ENCODE peak calls at places on chromosomes 4 and X, in six cellular contexts. V is RCC 7860; F is stimulated activated CD4-positive, alpha-beta T cell treated with anti-CD3 and anti-CD28 coated beads, Interleukin-15, amount 100 ng/mL, for 1 hour; H is tibial artery; Z is SIG-M5; G is stimulated activated CD8-positive, alpha-beta memory T cell treated with anti-CD3 and anti-CD28 coated beads, Interleukin-4, amount 100 ng/mL, for 48 hours. N is an unnamed sample.

GRCh38 chr4:30720656-30721352 is 635 bp downstream of the PCDH7 start:
- DNase-seq in V (peak), H (peak), F (no peak), Z (no peak), G (no peak), N (no peak)

GRCh38 chr4:47852121-47852520 is 14.3 kb upstream of the CORIN start:
- DNase-seq in H (no peak), G (no peak), V (no peak), F (no peak), Z (no peak), N (no peak)

GRCh38 chr4:73607375-73608026 is 12.7 kb downstream of the RASSF6 start:
- DNase-seq in F (no peak), G (no peak), Z (no peak), H (no peak), V (no peak), N (no peak)

GRCh38 chr4:2500547-2500946 is 31.6 kb downstream of the RNF4 start:
- DNase-seq in F (no peak), Z (no peak), G (no peak), V (no peak), H (no peak), N (no peak)

GRCh38 chrX:139823806-139824205 is 109.0 kb downstream of the ATP11C start:
- DNase-seq in G (no peak), F (no peak), Z (no peak), H (peak), V (no peak), N (no peak)

GRCh38 chr4:76407440-76408119 is 13.4 kb downstream of the CCDC158 start:
- DNase-seq in G (no peak), F (no peak), H (no peak), V (no peak), Z (no peak), N (no peak)

GRCh38 chr4:53208749-53209148 is 157.1 kb downstream of the SCFD2 start:
- DNase-seq in Z (no peak), V (no peak), F (no peak), H (no peak), G (no peak), N (no peak)

GRCh38 chr4:40238700-40239548 is 42.1 kb downstream of the RHOH start:
- DNase-seq in V (no peak), G (peak), Z (no peak), H (no peak), F (peak), N (no peak)

GRCh38 chrX:20974326-20974725 is 399.9 kb upstream of the CNKSR2 start:
- DNase-seq in G (no peak), Z (no peak), V (no peak), H (no peak), F (no peak), N (no peak)

GRCh38 chr4:55758081-55758480 is 61.5 kb upstream of the EXOC1L start:
- DNase-seq in G (no peak), H (no peak), V (no peak), Z (no peak), F (no peak), N (no peak)

GRCh38 chr4:121113680-121114079 is 41.3 kb upstream of the NDNF start:
- DNase-seq in Z (no peak), H (no peak), F (no peak), V (no peak), G (no peak), N (no peak)

GRCh38 chrX:15165832-15166231 is 104.1 kb downstream of the ASB9 start:
- DNase-seq in G (no peak), H (no peak), Z (no peak), F (no peak), V (no peak), N (no peak)

GRCh38 chr4:22962186-22962786 is 269.5 kb downstream of the GBA3 start:
- DNase-seq in V (peak), F (no peak), Z (no peak), G (no peak), H (no peak), N (no peak)

GRCh38 chrX:122941801-122942200 is 242.3 kb upstream of the GRIA3 start:
- DNase-seq in V (no peak), F (no peak), H (no peak), Z (no peak), G (no peak), N (no peak)

GRCh38 chrX:19715711-19716638 is 171.4 kb downstream of the SH3KBP1 start:
- DNase-seq in F (no peak), G (no peak), Z (no peak), H (no peak), V (no peak), N (no peak)

GRCh38 chr4:74531952-74532794 is 87.2 kb downstream of the AREG start:
- DNase-seq in Z (no peak), G (no peak), V (peak), H (no peak), F (no peak), N (no peak)

GRCh38 chr4:43089730-43090129 is 197.2 kb downstream of the GRXCR1 start:
- DNase-seq in H (peak), F (no peak), V (no peak), Z (no peak), G (no peak), N (peak)

N was measured in ascending aorta.